ENCODE peak calls at places on chromosomes 7 and 10, in nine cellular contexts. V, G, X, Q, D, S, P, L and O are unnamed samples.

GRCh38 chr10:70664702-70665195 is 7.6 kb upstream of the ADAMTS14 start:
- DNase-seq in P (no peak), G (no peak), S (no peak), D (peak; percentile 78), L (peak; percentile 89), Q (no peak), V (peak; percentile 77), X (peak; percentile 99), O (peak; percentile 83)

GRCh38 chr7:122304996-122305421 is 459 bp upstream of the FEZF1 start:
- DNase-seq in S (peak; percentile 35), X (peak; percentile 10), Q (no peak), G (no peak), L (no peak), D (no peak), V (no peak), P (no peak), O (no peak)

GRCh38 chr7:149140784-149141183 is 6.5 kb upstream of the ZNF398 start:
- DNase-seq in V (peak; percentile 44), G (no peak), P (peak; percentile 64), L (no peak), X (no peak), D (no peak), Q (no peak), S (no peak), O (no peak)

GRCh38 chr10:18333616-18334015 is 193.4 kb downstream of the CACNB2 start:
- DNase-seq in Q (no peak), G (no peak), S (no peak), D (no peak), X (peak; percentile 22), P (no peak), L (no peak), V (no peak), O (no peak)

GRCh38 chr10:24453404-24453830 is 244.5 kb downstream of the KIAA1217 start:
- DNase-seq in X (peak; percentile 87), Q (no peak), S (no peak), L (no peak), P (no peak), V (no peak), D (peak; percentile 17), G (no peak), O (no peak)

GRCh38 chr7:11714676-11715075 is 117.3 kb downstream of the THSD7A start:
- DNase-seq in S (no peak), P (no peak), X (no peak), V (no peak), G (no peak), D (no peak), Q (no peak), L (no peak), O (no peak)

GRCh38 chr10:103781329-103782061 is 73.9 kb downstream of the SH3PXD2A start:
- DNase-seq in G (peak; percentile 30), V (peak; percentile 92), L (peak; percentile 96), Q (peak; percentile 26), S (no peak), X (peak; percentile 99), D (no peak), P (no peak), O (no peak)

GRCh38 chr7:45590679-45591057 is 16.5 kb downstream of the ADCY1 start:
- DNase-seq in X (no peak), L (no peak), D (no peak), S (no peak), V (no peak), P (no peak), G (peak; percentile 42), Q (no peak), O (no peak)

GRCh38 chr7:295155-296154 is 5.5 kb downstream of the FOXL3 start:
- DNase-seq in L (no peak), D (no peak), X (no peak), G (no peak), S (no peak), Q (no peak), V (no peak), P (no peak), O (peak; percentile 36)

GRCh38 chr7:2560175-2560695 is 1.5 kb downstream of the IQCE start:
- DNase-seq in S (no peak), G (no peak), X (peak; percentile 33), L (no peak), P (no peak), V (no peak), Q (no peak), D (peak; percentile 35), O (no peak)

GRCh38 chr7:132381742-132382472 is 194.4 kb downstream of the PLXNA4 start:
- DNase-seq in X (no peak), V (peak; percentile 0), D (peak; percentile 41), L (no peak), G (no peak), P (no peak), Q (no peak), S (no peak), O (no peak)

GRCh38 chr10:75367098-75367497 is 34.5 kb downstream of the ZNF503 start:
- DNase-seq in X (peak; percentile 21), L (no peak), Q (no peak), G (peak; percentile 79), S (no peak), D (no peak), P (no peak), V (no peak), O (no peak)

GRCh38 chr10:121355161-121355560 is 243.1 kb downstream of the FGFR2 start:
- DNase-seq in S (no peak), G (no peak), Q (no peak), V (no peak), X (no peak), P (no peak), L (no peak), D (no peak), O (no peak)

GRCh38 chr7:71612892-71613291 is 480.9 kb downstream of the GALNT17 start:
- DNase-seq in V (no peak), P (no peak), X (peak; percentile 71), D (no peak), S (no peak), Q (no peak), G (no peak), L (no peak), O (no peak)

GRCh38 chr10:88232029-88232895 is 350.9 kb downstream of the RNLS start:
- DNase-seq in S (no peak), D (no peak), G (peak; percentile 85), X (peak; percentile 45), V (no peak), P (no peak), L (no peak), Q (no peak), O (no peak)

DNA sequence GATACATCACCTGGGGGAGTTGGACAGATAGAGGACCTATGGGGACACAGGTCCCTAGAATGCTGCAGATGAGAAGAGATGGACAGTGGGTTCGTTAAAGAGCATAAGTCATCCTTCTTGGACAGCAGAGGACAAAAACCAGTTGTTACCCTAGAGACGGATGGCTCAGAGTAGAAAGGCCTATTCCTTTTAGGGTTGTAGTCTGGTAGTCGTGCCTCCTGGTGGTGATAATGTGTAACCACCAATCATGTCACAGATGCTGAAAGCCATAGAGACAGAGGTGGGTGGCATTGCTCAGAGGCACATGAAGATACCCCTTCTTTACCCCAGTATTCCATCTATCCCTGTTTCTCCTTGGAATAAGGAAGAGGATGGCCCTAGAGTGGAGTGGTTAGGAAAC is 554.6 kb downstream of the SORCS1 start:
- DNase-seq in Q (no peak), X (no peak), L (no peak), V (no peak), P (no peak), G (no peak), S (peak; percentile 19), D (peak; percentile 8), O (no peak)
- TF ChIP-seq CTCF in Q (peak; percentile 17), X (peak; percentile 16), L (no peak), V (no peak), P (no peak), G (no peak), S (peak; percentile 44), D (peak; percentile 27), O (no peak)

GRCh38 chr10:117537436-117537903 is 5.1 kb upstream of the EMX2 start:
- DNase-seq in X (no peak), Q (no peak), D (peak; percentile 93), S (peak; percentile 43), G (no peak), L (no peak), V (no peak), P (no peak), O (no peak)
- TF ChIP-seq CTCF in X (peak; percentile 29), Q (peak; percentile 79), D (peak; percentile 65), S (peak; percentile 60), G (peak; percentile 43), L (peak; percentile 15), V (no peak), P (no peak), O (peak; percentile 69)

DNA sequence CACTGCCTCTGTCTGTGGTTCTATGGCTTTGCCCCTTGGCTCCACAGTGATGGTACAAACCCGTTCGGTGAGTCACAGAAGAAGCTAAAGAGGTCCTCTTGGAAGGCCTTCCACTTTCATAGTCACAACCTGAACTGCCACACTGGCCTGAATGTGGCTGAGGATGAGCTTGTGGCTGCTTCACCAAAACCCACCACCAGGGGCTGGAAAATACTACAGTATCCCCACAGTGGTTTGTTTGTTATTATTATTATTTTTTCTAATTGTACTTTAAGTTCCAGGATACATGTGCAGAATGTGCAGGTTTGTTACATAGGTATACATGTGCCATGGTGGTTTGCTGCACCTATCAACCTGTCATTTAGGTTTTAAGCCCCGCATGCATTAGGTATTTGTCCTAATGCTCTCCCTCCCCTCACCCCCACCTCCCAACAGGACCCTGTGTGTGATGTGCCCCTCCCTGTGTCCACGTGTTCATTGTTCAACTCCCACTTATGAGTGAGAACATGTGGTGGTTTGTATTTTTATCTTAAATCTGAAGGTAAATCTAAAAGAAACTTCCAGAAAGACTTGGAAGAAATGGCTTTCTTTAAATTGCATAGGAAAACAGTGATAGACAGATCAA is 160.8 kb upstream of the NPSR1 start:
- DNase-seq in L (no peak), S (peak; percentile 29), G (no peak), P (no peak), V (no peak), X (no peak), D (peak; percentile 15), Q (peak; percentile 8), O (no peak)
- TF ChIP-seq CTCF in L (no peak), S (peak; percentile 64), G (no peak), P (no peak), V (peak; percentile 69), X (peak; percentile 39), D (peak; percentile 66), Q (peak; percentile 66), O (no peak)

GRCh38 chr7:101155303-101155702 is 1.0 kb downstream of the AP1S1 start:
- DNase-seq in L (no peak), V (no peak), P (no peak), S (no peak), G (no peak), D (no peak), Q (no peak), X (no peak), O (no peak)

GRCh38 chr7:101154693-101155102 is 422 bp downstream of the AP1S1 start:
- DNase-seq in P (no peak), Q (no peak), X (no peak), V (no peak), D (no peak), L (no peak), G (no peak), S (peak; percentile 38), O (no peak)

GRCh38 chr7:101156866-101157589 is 2.8 kb downstream of the AP1S1 start:
- DNase-seq in Q (no peak), D (no peak), P (no peak), V (peak; percentile 92), G (no peak), L (no peak), S (no peak), X (no peak), O (no peak)

GRCh38 chr7:101153969-101154692 is at the start of gene AP1S1:
- DNase-seq in G (peak; percentile 97), D (peak; percentile 100), L (no peak), Q (peak; percentile 96), S (peak; percentile 98), X (peak; percentile 94), V (peak; percentile 83), P (peak; percentile 94), O (peak; percentile 91)

GRCh38 chr7:101156277-101156676 is 2.0 kb downstream of the AP1S1 start:
- DNase-seq in X (no peak), S (no peak), G (no peak), V (no peak), D (no peak), Q (no peak), L (no peak), P (no peak), O (no peak)
- TF ChIP-seq CTCF in X (peak; percentile 30), S (no peak), G (no peak), V (peak; percentile 13), D (peak; percentile 42), Q (peak; percentile 55), L (peak; percentile 39), P (no peak), O (no peak)